ENCODE peak calls at places on chromosomes 1 and 21, in six cellular contexts. V is H9, Q is AG09319, H is HL-60, K is Calu3, C is fibroblast of the aortic adventitia. S is an unnamed sample.

GRCh38 chr1:42533101-42533863 is 70.2 kb downstream of the CCDC30 start:
- DNase-seq in K (no peak), Q (no peak), V (no peak), H (no peak), C (peak), S (no peak)

GRCh38 chr1:94323311-94324167 is 86.2 kb upstream of the ARHGAP29 start:
- DNase-seq in H (no peak), C (no peak), Q (no peak), K (no peak), V (no peak), S (no peak)

GRCh38 chr1:212179394-212180076 is 105.7 kb upstream of the PPP2R5A start:
- DNase-seq in C (peak), Q (no peak), K (no peak), H (no peak), V (no peak), S (peak)

GRCh38 chr1:46413596-46413985 is 19.5 kb downstream of the FAAH start:
- DNase-seq in H (peak), C (no peak), Q (no peak), K (peak), V (peak), S (no peak)

GRCh38 chr1:54356680-54357147 is 49.5 kb downstream of the SSBP3 start:
- DNase-seq in V (no peak), C (no peak), Q (no peak), H (no peak), K (no peak), S (no peak)

GRCh38 chr21:28338906-28339305 is 653.8 kb downstream of the LTN1 start:
- DNase-seq in C (peak), H (no peak), K (no peak), V (no peak), Q (no peak), S (no peak)

GRCh38 chr1:112402682-112403643 is 6.9 kb downstream of the CTTNBP2NL start:
- DNase-seq in Q (no peak), C (no peak), H (no peak), V (no peak), K (no peak), S (no peak)

GRCh38 chr1:103416681-103417318 is 108.7 kb upstream of the RNPC3 start:
- DNase-seq in H (peak), C (peak), K (no peak), V (no peak), Q (no peak), S (no peak)

DNA sequence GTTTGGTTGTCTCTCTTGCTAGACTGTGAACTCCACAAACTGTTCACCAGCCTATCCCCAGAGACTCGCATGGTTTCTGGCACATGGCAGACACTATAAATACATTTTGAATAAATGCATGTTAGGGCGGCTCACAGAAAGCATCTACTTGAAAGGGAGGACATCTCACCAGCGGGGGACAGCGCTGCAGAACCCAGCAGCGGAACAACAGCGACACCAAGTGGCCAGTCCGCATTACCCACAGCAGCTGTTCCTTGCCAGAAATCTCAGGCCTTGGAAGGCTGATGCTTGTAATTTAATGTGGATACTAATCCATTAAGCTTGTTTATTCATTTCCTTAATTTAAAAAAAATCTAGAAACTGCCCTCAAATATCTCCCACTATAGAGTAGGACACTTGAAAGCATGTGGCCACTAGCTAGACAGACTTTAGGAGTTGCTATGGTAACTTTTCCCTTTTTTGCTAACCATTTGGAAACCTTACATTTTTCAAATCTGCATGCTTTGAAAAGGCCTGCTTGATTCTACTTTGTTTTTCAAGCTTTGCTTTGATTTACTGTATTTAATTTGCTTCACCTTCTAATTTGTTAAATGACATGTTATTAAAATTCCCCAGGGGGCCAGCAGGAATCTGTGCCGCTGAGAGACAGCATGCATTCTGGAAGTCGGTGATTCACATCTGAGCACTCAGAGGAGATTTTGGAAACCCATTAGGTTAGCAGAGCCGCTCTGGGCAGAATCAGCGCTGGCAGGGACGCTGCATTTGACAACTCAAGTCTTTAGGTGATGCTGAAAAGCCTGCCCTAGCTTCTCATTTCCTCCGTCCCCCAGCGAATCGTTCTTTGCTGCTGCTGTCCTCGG is 63.5 kb upstream of the SSX2IP start:
- DNase-seq in V (peak), Q (peak), C (peak), H (peak), K (peak), S (no peak)
- TF ChIP-seq CTCF in V (peak), Q (peak), C (peak), H (peak), K (peak), S (peak)

DNA sequence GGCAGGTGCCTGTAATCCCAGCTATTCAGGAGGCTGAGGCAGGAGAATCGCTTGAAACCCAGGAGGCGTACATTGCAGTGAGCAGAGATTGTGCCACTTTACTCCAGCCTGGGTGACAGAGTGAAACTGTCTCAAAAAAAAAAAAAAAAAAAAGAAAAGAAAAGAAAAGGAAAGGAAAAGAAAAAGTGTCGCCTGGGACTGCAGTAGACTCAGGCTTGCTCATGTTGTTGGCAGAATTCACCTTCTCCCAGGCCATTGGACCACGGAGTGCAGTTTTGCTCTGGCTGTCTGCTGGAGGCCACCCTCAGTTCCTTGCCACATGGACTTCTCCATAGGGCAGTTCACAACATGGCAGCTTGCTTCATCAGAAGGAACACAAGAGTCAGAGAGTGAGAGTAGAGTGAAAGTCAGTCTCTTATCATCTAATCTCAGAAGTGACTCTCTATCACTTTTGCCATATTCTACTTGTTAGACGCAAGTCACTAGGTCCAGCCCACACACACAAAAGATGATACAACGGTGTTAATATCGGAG is 29.2 kb downstream of the BCAS2 start:
- DNase-seq in C (no peak), Q (no peak), V (no peak), K (no peak), H (no peak), S (no peak)
- TF ChIP-seq CTCF in C (no peak), Q (no peak), V (no peak), K (no peak), H (no peak), S (no peak)

GRCh38 chr1:228139931-228140723 is at the start of gene GUK1:
- DNase-seq in H (peak), Q (peak), C (peak), V (peak), K (peak), S (peak)
- TF ChIP-seq CTCF in H (no peak), Q (no peak), C (peak), V (peak), K (no peak), S (no peak)

DNA sequence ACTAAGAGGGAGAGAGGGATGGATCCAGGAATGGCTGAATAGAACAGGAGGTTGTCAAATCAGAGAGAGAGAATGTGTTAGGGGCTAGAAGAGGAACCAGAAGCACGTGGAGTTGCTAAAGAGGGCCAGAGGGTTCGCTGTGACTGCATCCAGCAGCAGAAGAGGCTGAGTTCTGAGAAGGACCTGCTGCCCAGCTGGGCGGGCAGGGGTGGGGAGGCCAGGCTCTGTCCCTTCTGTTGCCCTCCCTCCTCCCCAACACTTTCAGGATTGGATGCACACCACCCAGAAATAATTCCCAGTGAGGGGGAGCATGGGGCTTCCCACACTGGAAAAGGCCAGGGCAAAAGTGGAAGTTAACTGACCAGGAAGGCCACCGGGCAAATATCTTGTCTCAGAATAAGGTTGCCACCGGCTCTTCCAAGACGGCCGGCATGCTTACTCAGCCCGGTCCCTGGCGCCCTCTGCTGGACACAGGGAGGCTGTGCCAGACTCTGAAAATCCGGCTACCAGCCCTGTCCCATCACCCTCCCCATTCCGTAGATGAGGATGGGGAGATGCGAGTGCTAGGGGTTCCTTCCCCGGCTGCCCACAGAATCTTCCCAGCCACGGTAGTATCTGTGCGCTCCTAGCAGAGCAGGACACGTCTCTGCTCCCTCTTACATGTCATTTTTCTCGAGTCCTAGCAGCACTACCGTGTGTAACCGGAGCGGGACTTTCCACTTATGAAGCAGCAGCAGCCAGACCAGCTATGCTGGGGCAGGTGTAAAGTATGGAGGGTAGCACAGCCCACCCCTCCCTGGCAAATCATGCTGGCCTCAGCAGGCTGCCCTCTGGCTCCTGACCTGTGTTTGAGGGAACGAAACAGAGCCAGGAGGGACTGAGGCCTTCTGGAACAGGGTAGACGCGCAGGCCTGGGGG is 46.8 kb upstream of the A3GALT2 start:
- DNase-seq in H (peak), V (peak), C (peak), K (peak), Q (no peak), S (peak)
- TF ChIP-seq CTCF in H (peak), V (peak), C (peak), K (peak), Q (peak), S (peak)